ENCODE peak calls at places on chromosomes 13 and 19, in eight cellular contexts. G, A, R, C, K, I, H and Q are unnamed samples.

GRCh38 chr19:38663156-38663651 is 15.8 kb downstream of the ACTN4 start:
- DNase-seq in G (no peak), A (no peak), R (no peak), C (peak; percentile 61), K (no peak), I (no peak), H (no peak), Q (no peak)

GRCh38 chr13:94674609-94675348 is 37.6 kb downstream of the SOX21 start:
- DNase-seq in G (peak; percentile 74), A (peak; percentile 89), R (peak; percentile 55), C (peak; percentile 68), K (peak; percentile 64), I (peak; percentile 53), H (peak; percentile 67), Q (peak; percentile 12)

GRCh38 chr13:43136940-43137574 is 113.7 kb downstream of the DNAJC15 start:
- DNase-seq in G (no peak), A (no peak), R (no peak), C (no peak), K (peak; percentile 55), I (peak; percentile 63), H (no peak), Q (no peak)

GRCh38 chr13:78787189-78787588 is 128.2 kb upstream of the OBI1 start:
- DNase-seq in G (peak; percentile 6), A (no peak), R (no peak), C (no peak), K (no peak), I (no peak), H (no peak), Q (no peak)

GRCh38 chr19:36149673-36150406 is 2.4 kb downstream of the COX7A1 start:
- DNase-seq in G (no peak), A (no peak), R (no peak), C (no peak), K (no peak), I (no peak), H (no peak), Q (no peak)

GRCh38 chr13:28558567-28558966 is 63.6 kb upstream of the FLT1 start:
- DNase-seq in G (no peak), A (no peak), R (no peak), C (no peak), K (no peak), I (no peak), H (no peak), Q (no peak)

GRCh38 chr19:42267644-42268141 is 1.4 kb upstream of the CIC start:
- DNase-seq in G (no peak), A (no peak), R (no peak), C (no peak), K (no peak), I (peak; percentile 62), H (no peak), Q (no peak)

GRCh38 chr19:29858000-29858596 is 46.3 kb downstream of the CCNE1 start:
- DNase-seq in G (peak; percentile 66), A (peak; percentile 74), R (no peak), C (peak; percentile 46), K (peak; percentile 46), I (no peak), H (peak; percentile 50), Q (no peak)

GRCh38 chr19:35309481-35310279 is 17.7 kb downstream of the MAG start:
- DNase-seq in G (no peak), A (no peak), R (no peak), C (peak; percentile 81), K (no peak), I (no peak), H (no peak), Q (peak; percentile 48)

GRCh38 chr19:51047031-51047335 is 12.2 kb upstream of the KLK12 start:
- DNase-seq in G (no peak), A (no peak), R (no peak), C (no peak), K (no peak), I (no peak), H (no peak), Q (no peak)

GRCh38 chr13:40996433-40997095 is 22.6 kb downstream of the ELF1 start:
- DNase-seq in G (no peak), A (no peak), R (no peak), C (no peak), K (no peak), I (no peak), H (no peak), Q (no peak)

DNA sequence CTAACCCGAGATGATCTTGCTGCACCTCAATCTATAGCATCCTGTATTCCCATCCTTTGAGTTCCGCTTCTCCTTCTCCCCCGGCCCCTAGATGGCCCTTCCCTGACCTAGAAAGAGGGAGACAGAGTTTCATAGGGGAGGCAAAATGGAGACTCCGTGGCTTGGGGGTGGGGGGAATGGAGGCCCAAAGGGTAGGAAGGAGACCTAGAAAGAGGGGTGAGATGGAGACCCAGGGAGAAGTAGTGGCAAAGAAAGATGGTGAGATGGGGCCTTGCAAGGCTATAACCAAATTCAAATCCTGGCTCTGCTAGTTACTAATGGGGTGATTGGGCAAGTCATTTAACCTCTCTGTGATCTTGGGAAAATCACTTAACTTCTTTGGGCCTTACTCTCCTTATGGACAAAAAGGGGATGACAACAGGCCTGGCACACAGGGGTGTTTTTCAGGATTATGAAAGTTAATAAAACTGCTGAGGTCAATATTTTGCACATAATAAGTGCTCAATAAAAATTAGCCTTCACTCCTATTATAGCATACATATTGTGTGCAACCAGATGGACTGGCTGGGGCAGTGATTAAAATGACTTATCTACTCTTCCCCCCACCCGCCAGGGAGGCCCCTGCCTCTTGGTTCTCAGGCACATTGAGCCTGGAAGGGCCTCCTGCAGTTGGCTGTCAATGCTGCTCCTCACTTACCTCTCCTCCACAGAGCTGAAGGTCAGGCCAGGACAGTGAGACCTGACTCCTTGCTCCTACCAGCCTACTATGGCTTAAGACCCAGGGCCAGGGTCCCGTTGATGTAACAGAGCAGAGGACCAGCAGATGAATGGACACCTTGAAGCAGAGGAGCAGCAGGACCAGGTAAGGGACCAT is 623 bp downstream of the SPHK2 start:
- DNase-seq in G (peak; percentile 22), A (no peak), R (no peak), C (peak; percentile 47), K (no peak), I (no peak), H (no peak), Q (no peak)
- TF ChIP-seq CTCF in G (no peak), A (no peak), R (no peak), C (no peak), K (no peak), I (no peak), H (no peak), Q (no peak)

DNA sequence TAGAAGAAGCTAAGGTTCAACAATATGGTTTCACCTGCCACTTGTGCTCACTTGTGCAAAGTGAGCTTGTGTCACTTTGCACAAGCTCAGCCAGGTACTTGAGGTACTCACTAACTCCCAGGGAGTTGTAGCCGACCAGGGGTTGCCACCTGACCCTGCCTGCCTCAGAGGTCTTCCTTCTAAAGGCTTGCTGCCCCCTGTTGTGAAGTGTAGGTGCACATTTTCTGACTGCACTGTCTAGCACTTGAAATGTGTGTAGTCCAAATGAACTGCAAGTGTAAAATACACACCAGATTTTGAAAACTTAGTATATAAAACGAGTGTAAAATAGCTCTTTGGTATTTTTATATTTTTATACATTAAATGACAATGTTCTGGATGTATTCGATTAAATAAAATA is 230.8 kb downstream of the DLEU7 start:
- DNase-seq in G (peak; percentile 18), A (no peak), R (no peak), C (no peak), K (no peak), I (no peak), H (no peak), Q (no peak)
- TF ChIP-seq CTCF in G (no peak), A (no peak), R (no peak), C (no peak), K (no peak), I (no peak), H (no peak), Q (no peak)

GRCh38 chr19:53130506-53130905 is 2.2 kb downstream of the ZNF415 start:
- DNase-seq in G (no peak), A (peak; percentile 49), R (no peak), C (peak; percentile 69), K (no peak), I (no peak), H (no peak), Q (no peak)
- TF ChIP-seq CTCF in G (no peak), A (no peak), R (no peak), C (no peak), K (no peak), I (no peak), H (no peak), Q (no peak)

GRCh38 chr19:13796301-13797057 is 1.2 kb downstream of the ZSWIM4 start:
- DNase-seq in G (peak; percentile 65), A (peak; percentile 66), R (peak; percentile 61), C (peak; percentile 88), K (no peak), I (no peak), H (peak; percentile 53), Q (peak; percentile 89)
- TF ChIP-seq CTCF in G (no peak), A (no peak), R (no peak), C (no peak), K (no peak), I (no peak), H (no peak), Q (peak; percentile 56)